ENCODE peak calls at places on chromosomes 5 and 9, in six cellular contexts. W is fibroblast of lung, A is OCI-LY7, B is astrocyte, Z is H9, H is hepatocyte. S is an unnamed sample.

GRCh38 chr5:131396015-131396414 is 132.2 kb downstream of the CDC42SE2 start:
- DNase-seq in W (no peak), A (no peak), B (no peak), Z (no peak), H (no peak), S (no peak)

GRCh38 chr5:31193591-31194457 is at the start of gene CDH6:
- DNase-seq in W (peak), A (no peak), B (peak), Z (peak), H (peak), S (no peak)

GRCh38 chr5:167759411-167759821 is 532.0 kb upstream of the WWC1 start:
- DNase-seq in W (no peak), A (no peak), B (peak), Z (no peak), H (peak), S (peak)

GRCh38 chr9:132752877-132753592 is 82.8 kb downstream of the GTF3C4 start:
- DNase-seq in W (no peak), A (no peak), B (no peak), Z (no peak), H (no peak), S (no peak)

GRCh38 chr9:36891341-36891811 is 142.7 kb downstream of the PAX5 start:
- DNase-seq in W (no peak), A (no peak), B (no peak), Z (no peak), H (no peak), S (no peak)

GRCh38 chr5:123138774-123139173 is 49.7 kb downstream of the PRDM6 start:
- DNase-seq in W (no peak), A (no peak), B (no peak), Z (no peak), H (no peak), S (no peak)

GRCh38 chr9:123073991-123074422 is 40.5 kb downstream of the GPR21 start:
- DNase-seq in W (peak), A (no peak), B (peak), Z (no peak), H (no peak), S (no peak)

GRCh38 chr9:137785704-137786161 is 91.8 kb upstream of the CACNA1B start:
- DNase-seq in W (peak), A (no peak), B (no peak), Z (peak), H (peak), S (no peak)

GRCh38 chr9:32550046-32550608 is 2.0 kb upstream of the SMIM27 start:
- DNase-seq in W (peak), A (peak), B (peak), Z (no peak), H (peak), S (no peak)

GRCh38 chr9:91063471-91063870 is 261.9 kb downstream of the SYK start:
- DNase-seq in W (no peak), A (no peak), B (no peak), Z (no peak), H (no peak), S (no peak)

GRCh38 chr9:136232964-136233363 is 12.6 kb downstream of the QSOX2 start:
- DNase-seq in W (no peak), A (no peak), B (no peak), Z (no peak), H (no peak), S (no peak)

GRCh38 chr9:99076483-99077171 is 28.3 kb upstream of the TGFBR1 start:
- DNase-seq in W (no peak), A (no peak), B (no peak), Z (no peak), H (no peak), S (no peak)

GRCh38 chr9:81250606-81251005 is 438.7 kb downstream of the TLE1 start:
- DNase-seq in W (no peak), A (no peak), B (no peak), Z (no peak), H (no peak), S (no peak)

GRCh38 chr9:38278457-38278856 is 114.0 kb upstream of the ALDH1B1 start:
- DNase-seq in W (no peak), A (no peak), B (no peak), Z (peak), H (no peak), S (no peak)

GRCh38 chr5:107557051-107557658 is 113.6 kb downstream of the EFNA5 start:
- DNase-seq in W (no peak), A (no peak), B (peak), Z (peak), H (peak), S (peak)

DNA sequence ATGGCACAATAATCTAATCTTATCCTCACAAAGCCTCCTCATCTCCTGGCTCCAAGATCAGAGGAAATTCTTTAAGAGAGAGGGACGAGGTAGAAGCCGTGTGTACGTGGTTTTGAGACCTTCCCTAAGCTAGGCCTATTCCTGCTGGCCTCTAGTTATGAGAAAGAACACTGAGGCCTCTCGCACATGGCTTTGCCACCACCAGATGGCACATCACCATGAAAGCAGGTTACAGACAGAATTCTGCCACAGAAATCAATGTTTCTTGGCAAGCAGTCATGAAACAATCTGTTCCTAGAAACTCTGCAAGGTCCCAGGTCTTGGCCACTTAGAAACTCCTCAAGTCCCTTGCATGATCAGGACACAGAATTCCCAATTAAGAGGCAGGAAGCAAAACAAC is 268.2 kb upstream of the TAS2R1 start:
- DNase-seq in W (peak), A (peak), B (peak), Z (peak), H (peak), S (no peak)
- TF ChIP-seq CTCF in W (peak), A (peak), B (peak), Z (peak), H (peak), S (peak)

GRCh38 chr9:73497796-73498195 is 346.1 kb downstream of the ANXA1 start:
- DNase-seq in W (no peak), A (no peak), B (no peak), Z (no peak), H (no peak), S (no peak)
- H2AFZ ChIP-seq in W (no peak), A (no peak), B (no peak), Z (no peak), H (no peak), S (no peak)

DNA sequence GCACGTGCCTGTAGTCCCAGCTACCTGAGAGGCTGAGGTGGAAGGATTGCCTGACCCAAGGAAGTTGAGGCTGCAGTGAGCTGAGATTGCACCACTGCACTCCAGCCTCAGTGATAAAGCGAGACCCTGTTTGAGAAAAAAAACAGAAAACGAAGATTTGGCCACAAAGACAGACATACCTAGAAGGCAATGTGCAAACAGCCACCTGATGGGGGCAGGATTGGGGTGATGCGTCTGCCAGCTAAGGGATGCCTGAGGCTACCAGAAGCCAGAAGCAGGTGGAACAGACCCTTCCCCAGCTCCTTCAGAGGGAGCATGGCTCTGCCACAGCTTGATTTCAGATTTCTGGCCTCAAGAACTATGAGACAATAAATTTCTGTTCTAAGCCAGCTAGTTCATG is 2.9 kb downstream of the HIGD2A start:
- DNase-seq in W (no peak), A (no peak), B (no peak), Z (no peak), H (no peak), S (no peak)
- TF ChIP-seq CTCF in W (no peak), A (peak), B (no peak), Z (peak), H (no peak), S (no peak)

GRCh38 chr5:19605846-19606407 is 382.1 kb downstream of the CDH18 start:
- DNase-seq in W (no peak), A (no peak), B (no peak), Z (no peak), H (no peak), S (no peak)
- H2AFZ ChIP-seq in W (no peak), A (peak), B (no peak), Z (peak), H (no peak), S (no peak)

GRCh38 chr5:142206801-142207200 is 98.2 kb downstream of the NDFIP1 start:
- DNase-seq in W (no peak), A (no peak), B (no peak), Z (no peak), H (no peak), S (no peak)
- TF ChIP-seq CTCF in W (no peak), A (peak), B (no peak), Z (peak), H (no peak), S (peak)

GRCh38 chr9:10228082-10228481 is 384.7 kb downstream of the PTPRD start:
- DNase-seq in W (no peak), A (no peak), B (no peak), Z (no peak), H (no peak), S (no peak)

GRCh38 chr9:10232352-10232930 is 380.4 kb downstream of the PTPRD start:
- DNase-seq in W (peak), A (no peak), B (peak), Z (no peak), H (peak), S (no peak)

GRCh38 chr9:10226996-10227395 is 385.8 kb downstream of the PTPRD start:
- DNase-seq in W (no peak), A (no peak), B (no peak), Z (no peak), H (no peak), S (no peak)

GRCh38 chr9:10230512-10230911 is 382.3 kb downstream of the PTPRD start:
- DNase-seq in W (no peak), A (no peak), B (no peak), Z (no peak), H (no peak), S (no peak)
- H2AFZ ChIP-seq in W (no peak), A (no peak), B (no peak), Z (no peak), H (no peak), S (no peak)

DNA sequence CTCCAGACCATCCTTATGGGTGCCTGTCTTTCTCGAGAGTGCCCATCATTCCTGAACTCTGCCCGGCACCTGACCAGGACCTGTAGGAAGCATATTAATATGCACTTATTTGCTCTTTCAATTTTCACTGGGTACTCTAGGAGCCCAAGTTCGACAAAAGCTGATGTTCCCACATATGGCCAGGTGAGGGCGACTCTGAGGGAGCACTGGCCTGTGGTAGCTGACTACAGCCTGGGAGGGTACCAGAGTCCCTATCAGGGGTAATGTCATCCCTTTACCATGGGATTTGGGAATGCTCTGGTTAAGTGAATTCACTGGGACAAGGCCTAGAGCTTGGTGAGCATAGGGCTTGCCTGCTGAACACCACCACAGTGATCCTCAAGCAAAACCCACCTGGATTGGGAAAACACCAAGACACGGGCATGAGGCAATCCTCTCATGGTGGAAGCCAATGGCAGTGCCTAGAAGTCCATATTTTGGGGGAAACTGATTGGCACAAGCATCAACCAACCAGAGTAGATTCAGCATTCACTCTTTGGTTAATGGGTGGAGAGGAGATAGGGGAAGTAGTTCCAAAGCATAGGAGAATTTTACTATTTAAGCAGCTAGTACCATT is 112.2 kb downstream of the MTX3 start:
- DNase-seq in W (no peak), A (peak), B (no peak), Z (peak), H (no peak), S (no peak)
- TF ChIP-seq CTCF in W (peak), A (peak), B (no peak), Z (peak), H (no peak), S (peak)

GRCh38 chr9:71766663-71767062 is 1.6 kb downstream of the CEMIP2 start:
- DNase-seq in W (no peak), A (no peak), B (no peak), Z (no peak), H (peak), S (no peak)

GRCh38 chr9:71772726-71773125 is 4.4 kb upstream of the CEMIP2 start:
- DNase-seq in W (no peak), A (no peak), B (no peak), Z (no peak), H (no peak), S (no peak)

GRCh38 chr9:71768388-71769174 is at the start of gene CEMIP2:
- DNase-seq in W (peak), A (peak), B (peak), Z (peak), H (peak), S (peak)

GRCh38 chr9:71767421-71768321 is 642 bp downstream of the CEMIP2 start:
- DNase-seq in W (peak), A (no peak), B (no peak), Z (no peak), H (peak), S (no peak)

DNA sequence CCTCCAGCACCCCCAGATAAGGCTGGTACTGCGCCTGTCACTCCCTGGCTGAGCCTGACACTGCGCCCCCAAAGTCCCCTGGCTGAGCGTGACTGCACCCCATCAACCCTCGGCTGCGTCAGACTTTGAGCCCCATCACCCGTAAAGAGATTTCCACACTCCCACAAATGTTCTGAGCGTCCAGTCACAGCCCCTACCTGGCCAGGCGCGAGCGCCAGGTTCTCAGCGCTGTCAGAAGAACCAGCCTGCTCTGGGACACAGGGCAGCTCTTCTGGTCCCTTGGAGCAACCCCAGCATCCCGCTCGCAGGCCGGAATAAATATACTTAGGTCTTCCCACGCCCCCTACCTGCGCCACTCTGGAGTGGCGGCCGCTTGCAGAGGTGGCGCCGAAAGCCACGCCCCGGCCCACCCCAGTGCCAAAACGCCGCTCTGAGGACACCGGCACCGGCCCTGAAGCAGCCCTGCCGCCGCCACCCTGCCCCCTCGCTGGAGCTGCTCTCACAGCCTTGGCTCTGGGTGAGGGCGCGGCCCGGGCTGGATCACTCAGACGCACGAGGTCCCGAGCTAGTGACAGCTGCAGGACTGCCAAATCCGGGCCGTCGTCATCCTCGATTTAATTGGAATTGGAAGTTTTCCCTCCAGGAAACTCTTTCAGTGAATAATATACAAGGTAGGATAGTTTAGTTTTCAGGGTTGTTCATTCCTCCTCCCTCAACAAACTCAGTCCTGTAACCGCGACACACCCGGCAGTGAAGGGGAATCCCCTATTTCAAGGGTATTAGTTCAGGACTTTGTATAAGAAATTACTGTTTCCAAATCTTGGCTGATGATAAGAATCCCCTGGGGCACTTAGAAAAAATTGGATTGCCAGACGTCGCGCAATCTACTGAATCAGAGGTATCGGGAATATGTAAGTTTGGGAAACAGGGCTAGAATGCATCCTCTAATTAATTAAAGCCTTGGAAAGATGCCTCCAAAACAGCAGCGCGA is 1.2 kb upstream of the CEMIP2 start:
- DNase-seq in W (peak), A (peak), B (no peak), Z (peak), H (peak), S (peak)
- H2AFZ ChIP-seq in W (peak), A (peak), B (peak), Z (no peak), H (peak), S (peak)

DNA sequence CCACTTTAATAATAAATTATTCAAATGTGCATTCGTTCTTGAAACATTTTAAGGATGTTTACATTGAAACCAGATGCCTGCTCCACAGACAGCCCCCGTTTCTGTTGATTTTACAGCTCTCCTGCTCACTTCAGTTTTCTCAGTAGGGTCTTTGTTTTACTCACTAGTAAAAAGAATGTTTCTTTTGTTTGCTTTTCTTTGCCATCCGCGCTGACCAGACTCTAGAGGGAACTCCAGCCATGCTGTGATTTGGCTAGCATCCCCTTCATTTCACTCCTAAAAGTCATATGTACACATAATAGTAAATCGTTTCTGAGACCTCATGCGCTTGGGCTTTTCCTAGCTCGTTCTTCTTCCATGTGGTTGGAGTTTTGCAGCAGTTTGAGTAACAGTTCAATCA is 28.7 kb upstream of the PALM2AKAP2 start:
- DNase-seq in W (peak), A (no peak), B (peak), Z (no peak), H (peak), S (no peak)
- TF ChIP-seq CTCF in W (no peak), A (no peak), B (peak), Z (no peak), H (no peak), S (no peak)

DNA sequence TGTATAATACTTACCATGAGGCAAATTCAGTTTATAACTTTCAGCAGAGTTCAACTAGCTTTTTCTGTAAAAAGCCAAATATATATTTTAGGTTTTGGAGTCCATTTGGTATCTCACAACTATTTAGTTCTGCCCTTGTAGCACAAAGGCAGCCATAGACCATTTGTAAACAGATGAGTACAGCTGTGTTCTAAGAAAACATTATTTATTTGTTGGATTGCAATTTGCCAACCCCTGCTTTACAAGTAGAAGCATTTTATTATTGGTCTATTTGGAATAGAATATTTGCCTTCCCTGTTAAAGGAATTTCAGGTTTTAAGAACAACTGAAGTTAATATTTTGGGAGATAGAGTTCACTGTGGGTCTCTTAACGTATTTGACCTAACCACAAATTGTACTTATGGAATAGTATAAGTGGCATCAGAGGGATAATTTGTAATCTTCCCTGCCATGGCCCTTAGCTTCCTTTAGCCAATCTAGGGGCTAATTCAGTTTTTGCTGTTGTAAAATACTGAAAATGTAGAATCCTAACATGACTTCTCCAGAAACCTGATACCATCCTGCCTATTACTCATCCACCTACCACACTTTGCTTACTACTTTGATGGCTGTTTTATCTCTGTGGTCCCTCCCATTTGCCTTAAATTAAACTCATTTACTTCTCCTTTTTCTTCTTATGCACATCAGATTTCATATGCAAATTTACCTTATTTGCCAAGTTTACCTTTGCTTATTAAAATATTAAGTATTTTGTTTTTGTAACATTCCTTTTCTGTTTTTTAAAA is 109.2 kb downstream of the DMXL1 start:
- DNase-seq in W (peak), A (no peak), B (peak), Z (no peak), H (no peak), S (no peak)
- H2AFZ ChIP-seq in W (no peak), A (no peak), B (no peak), Z (no peak), H (no peak), S (no peak)